ENCODE peak calls at places on chromosome 21, in ten cellular contexts. Z, P, G, U, W, Q, K, C, T and R are unnamed samples.

GRCh38 chr21:45330075-45330781 is 42.5 kb upstream of the POFUT2 start:
- DNase-seq in Q (peak; percentile 82), Z (peak; percentile 67), G (peak; percentile 59), K (peak; percentile 67), T (no peak), P (peak; percentile 79), U (no peak), C (peak; percentile 29), W (no peak), R (peak; percentile 90)

GRCh38 chr21:43907751-43908150 is 42.7 kb downstream of the AGPAT3 start:
- DNase-seq in Z (no peak), U (no peak), K (no peak), P (no peak), Q (no peak), G (no peak), C (no peak), T (no peak), W (no peak), R (no peak)

GRCh38 chr21:46071082-46071481 is 26.8 kb upstream of the COL6A2 start:
- DNase-seq in C (no peak), P (no peak), U (peak; percentile 43), T (no peak), Z (no peak), K (no peak), Q (no peak), G (peak; percentile 8), W (no peak), R (no peak)

GRCh38 chr21:14114251-14114650 is 96.5 kb downstream of the LIPI start:
- DNase-seq in K (no peak), Q (peak; percentile 20), T (no peak), P (peak; percentile 40), G (no peak), Z (no peak), W (no peak), U (no peak), C (peak; percentile 34), R (no peak)

GRCh38 chr21:35189077-35189863 is 140.2 kb upstream of the RUNX1 start:
- DNase-seq in P (peak; percentile 7), K (no peak), C (peak; percentile 20), U (no peak), G (peak; percentile 65), Z (peak; percentile 84), T (no peak), Q (peak; percentile 30), W (peak; percentile 69), R (peak; percentile 92)

GRCh38 chr21:35050348-35051286 is 1.5 kb upstream of the RUNX1 start:
- DNase-seq in T (no peak), K (no peak), Q (no peak), G (no peak), Z (no peak), W (peak; percentile 57), P (no peak), U (no peak), C (peak; percentile 12), R (peak; percentile 31)

GRCh38 chr21:16570196-16570595 is 840.4 kb downstream of the USP25 start:
- DNase-seq in U (no peak), P (no peak), W (no peak), K (no peak), G (no peak), Q (no peak), C (peak; percentile 58), T (no peak), Z (no peak), R (no peak)

GRCh38 chr21:34092241-34092921 is 19.0 kb downstream of the MRPS6 start:
- DNase-seq in P (no peak), W (no peak), U (no peak), T (no peak), Q (no peak), Z (no peak), G (no peak), C (no peak), K (no peak), R (no peak)

GRCh38 chr21:45098867-45099266 is 24.5 kb downstream of the ADARB1 start:
- DNase-seq in C (no peak), U (no peak), Q (no peak), K (no peak), G (no peak), W (no peak), T (no peak), Z (no peak), P (no peak), R (no peak)

GRCh38 chr21:29299906-29300546 is 1.3 kb downstream of the BACH1 start:
- DNase-seq in P (peak; percentile 57), Z (peak; percentile 94), K (peak; percentile 27), Q (peak; percentile 82), T (peak; percentile 41), C (peak; percentile 94), G (no peak), U (no peak), W (peak; percentile 82), R (peak; percentile 97)

GRCh38 chr21:43585924-43586411 is 73.3 kb downstream of the HSF2BP start:
- DNase-seq in T (peak; percentile 50), Q (peak; percentile 77), K (peak; percentile 67), U (no peak), G (peak; percentile 49), C (peak; percentile 100), Z (peak; percentile 98), P (peak; percentile 72), W (no peak), R (peak; percentile 97)

GRCh38 chr21:45309541-45310381 is 22.1 kb upstream of the POFUT2 start:
- DNase-seq in Z (no peak), Q (no peak), U (no peak), W (no peak), C (no peak), K (no peak), P (peak; percentile 40), G (peak; percentile 24), T (no peak), R (no peak)

GRCh38 chr21:25862596-25862995 is 127.8 kb downstream of the GABPA start:
- DNase-seq in Q (no peak), U (no peak), W (peak; percentile 36), G (no peak), T (no peak), Z (no peak), C (peak; percentile 19), K (peak; percentile 3), P (peak; percentile 13), R (no peak)

GRCh38 chr21:36706482-36706852 is 7.6 kb downstream of the SIM2 start:
- DNase-seq in P (no peak), G (no peak), U (no peak), Z (no peak), Q (no peak), C (no peak), W (no peak), K (no peak), T (no peak), R (no peak)

GRCh38 chr21:36704281-36704957 is 5.5 kb downstream of the SIM2 start:
- DNase-seq in W (no peak), Z (no peak), G (no peak), Q (no peak), T (no peak), P (no peak), C (no peak), K (no peak), U (no peak), R (no peak)

GRCh38 chr21:36706951-36707762 is 8.2 kb downstream of the SIM2 start:
- DNase-seq in Z (no peak), G (no peak), C (no peak), Q (no peak), P (no peak), T (no peak), U (no peak), K (no peak), W (no peak), R (no peak)

GRCh38 chr21:36704958-36705678 is 6.2 kb downstream of the SIM2 start:
- DNase-seq in Q (no peak), T (no peak), C (no peak), G (no peak), Z (no peak), U (no peak), K (no peak), W (no peak), P (no peak), R (no peak)

GRCh38 chr21:36705679-36706481 is 7.0 kb downstream of the SIM2 start:
- DNase-seq in K (no peak), T (no peak), G (no peak), C (no peak), Z (no peak), W (no peak), Q (no peak), U (no peak), P (no peak), R (no peak)
- TF ChIP-seq CTCF in K (no peak), T (no peak), G (no peak), C (peak; percentile 19), Z (peak; percentile 15), W (no peak), Q (peak; percentile 21), U (peak; percentile 63), P (no peak), R (no peak)

GRCh38 chr21:17726047-17726446 is 93.1 kb downstream of the C21orf91 start:
- DNase-seq in K (no peak), Z (no peak), P (no peak), T (no peak), G (no peak), C (no peak), U (no peak), W (no peak), Q (no peak), R (no peak)
- TF ChIP-seq CTCF in K (no peak), Z (peak; percentile 4), P (no peak), T (no peak), G (no peak), C (peak; percentile 36), U (no peak), W (no peak), Q (no peak), R (peak; percentile 18)

GRCh38 chr21:36542312-36543101 is 62.6 kb upstream of the CLDN14 start:
- DNase-seq in G (no peak), K (no peak), T (no peak), U (no peak), W (peak; percentile 6), C (no peak), Z (no peak), P (peak; percentile 16), Q (peak; percentile 23), R (no peak)
- TF ChIP-seq CTCF in G (no peak), K (no peak), T (no peak), U (peak; percentile 16), W (no peak), C (no peak), Z (no peak), P (peak; percentile 5), Q (no peak), R (no peak)

GRCh38 chr21:40178726-40179125 is 311.5 kb downstream of the PCP4 start:
- DNase-seq in Z (no peak), W (no peak), K (no peak), C (no peak), Q (no peak), P (no peak), T (no peak), U (no peak), G (no peak), R (no peak)

GRCh38 chr21:40176732-40177131 is 309.5 kb downstream of the PCP4 start:
- DNase-seq in Q (no peak), U (no peak), K (no peak), Z (no peak), G (no peak), C (no peak), T (no peak), W (no peak), P (peak; percentile 19), R (no peak)

GRCh38 chr21:40177979-40178378 is 310.7 kb downstream of the PCP4 start:
- DNase-seq in K (no peak), P (peak; percentile 12), Q (no peak), W (no peak), T (no peak), Z (no peak), G (no peak), U (no peak), C (no peak), R (no peak)

GRCh38 chr21:40169971-40170370 is 302.7 kb downstream of the PCP4 start:
- DNase-seq in G (no peak), U (no peak), C (no peak), Q (no peak), W (no peak), P (no peak), K (no peak), Z (no peak), T (no peak), R (no peak)

GRCh38 chr21:40173833-40174232 is 306.6 kb downstream of the PCP4 start:
- DNase-seq in Q (no peak), W (no peak), G (no peak), T (no peak), U (no peak), C (no peak), Z (no peak), P (no peak), K (no peak), R (no peak)
- TF ChIP-seq CTCF in Q (no peak), W (no peak), G (no peak), T (no peak), U (no peak), C (no peak), Z (no peak), P (no peak), K (no peak), R (no peak)